ENCODE peak calls at places on chromosomes 4 and X, in four cellular contexts. One of them, this sample, is unnamed.

GRCh38 chr4:88706574-88706973 is 8.9 kb upstream of the NAP1L5 start:
- DNase-seq in IMR-90: peak
- DNase-seq in mesenchymal stem cell: peak
- DNase-seq in H1: no peak
- DNase-seq in this sample: no peak

GRCh38 chr4:26459054-26459755 is 31.1 kb downstream of the CCKAR start:
- DNase-seq in H1: peak
- DNase-seq in mesenchymal stem cell: peak
- DNase-seq in IMR-90: peak
- DNase-seq in this sample: no peak

GRCh38 chr4:130028552-130028951 is 932.6 kb downstream of the C4orf33 start:
- DNase-seq in H1: no peak
- DNase-seq in mesenchymal stem cell: no peak
- DNase-seq in IMR-90: no peak
- DNase-seq in this sample: no peak

GRCh38 chrX:14528629-14529287 is 578 bp upstream of the GLRA2 start:
- DNase-seq in mesenchymal stem cell: peak
- DNase-seq in H1: peak
- DNase-seq in IMR-90: peak
- DNase-seq in this sample: peak

GRCh38 chr4:56907009-56907408 is 691 bp upstream of the REST start:
- DNase-seq in H1: no peak
- DNase-seq in IMR-90: no peak
- DNase-seq in mesenchymal stem cell: no peak
- DNase-seq in this sample: peak

GRCh38 chrX:13059676-13060499 is 15.5 kb upstream of the FAM9C start:
- DNase-seq in H1: no peak
- DNase-seq in IMR-90: peak
- DNase-seq in mesenchymal stem cell: peak
- DNase-seq in this sample: no peak

GRCh38 chr4:23016981-23017380 is 324.2 kb downstream of the GBA3 start:
- DNase-seq in H1: no peak
- DNase-seq in IMR-90: no peak
- DNase-seq in mesenchymal stem cell: no peak
- DNase-seq in this sample: no peak

GRCh38 chr4:158094413-158095110 is 78.3 kb downstream of the GASK1B start:
- DNase-seq in mesenchymal stem cell: no peak
- DNase-seq in H1: no peak
- DNase-seq in IMR-90: peak
- DNase-seq in this sample: no peak

GRCh38 chrX:5390376-5390775 is 838.3 kb downstream of the NLGN4X start:
- DNase-seq in mesenchymal stem cell: no peak
- DNase-seq in H1: no peak
- DNase-seq in IMR-90: no peak
- DNase-seq in this sample: no peak

GRCh38 chr4:33062155-33062554 is 2342.0 kb downstream of the PCDH7 start:
- DNase-seq in mesenchymal stem cell: no peak
- DNase-seq in IMR-90: no peak
- DNase-seq in H1: no peak
- DNase-seq in this sample: no peak

GRCh38 chrX:19846995-19847790 is 40.2 kb downstream of the SH3KBP1 start:
- DNase-seq in IMR-90: peak
- DNase-seq in mesenchymal stem cell: peak
- DNase-seq in H1: peak
- DNase-seq in this sample: no peak

GRCh38 chr4:48924416-48924815 is 17.8 kb upstream of the OCIAD2 start:
- DNase-seq in IMR-90: no peak
- DNase-seq in mesenchymal stem cell: no peak
- DNase-seq in H1: no peak
- DNase-seq in this sample: no peak

GRCh38 chrX:23901805-23902204 is 5.9 kb downstream of the APOO start:
- DNase-seq in H1: no peak
- DNase-seq in mesenchymal stem cell: peak
- DNase-seq in IMR-90: peak
- DNase-seq in this sample: peak

GRCh38 chr4:38160487-38161207 is 200.4 kb downstream of the PTTG2 start:
- DNase-seq in IMR-90: peak
- DNase-seq in mesenchymal stem cell: peak
- DNase-seq in H1: no peak
- DNase-seq in this sample: no peak

GRCh38 chr4:4541040-4541631 is 712 bp downstream of the STX18 start:
- DNase-seq in H1: no peak
- DNase-seq in IMR-90: peak
- DNase-seq in mesenchymal stem cell: peak
- DNase-seq in this sample: no peak

GRCh38 chrX:1909419-1910206 is 294.8 kb downstream of the ASMT start:
- DNase-seq in H1: no peak
- DNase-seq in mesenchymal stem cell: no peak
- DNase-seq in IMR-90: no peak
- DNase-seq in this sample: no peak

GRCh38 chr4:10123227-10124101 is 6.9 kb upstream of the WDR1 start:
- DNase-seq in H1: no peak
- DNase-seq in IMR-90: peak
- DNase-seq in mesenchymal stem cell: no peak
- DNase-seq in this sample: peak

GRCh38 chrX:86051741-86052140 is 4.4 kb upstream of the CHM start:
- DNase-seq in mesenchymal stem cell: no peak
- DNase-seq in H1: no peak
- DNase-seq in IMR-90: no peak
- DNase-seq in this sample: no peak

GRCh38 chr4:53917719-53918118 is 146.7 kb downstream of the CHIC2 start:
- DNase-seq in H1: no peak
- DNase-seq in mesenchymal stem cell: no peak
- DNase-seq in IMR-90: peak
- DNase-seq in this sample: no peak

GRCh38 chrX:19563746-19564145 is 48.4 kb upstream of the MAP3K15 start:
- DNase-seq in mesenchymal stem cell: no peak
- DNase-seq in H1: no peak
- DNase-seq in IMR-90: no peak
- DNase-seq in this sample: no peak

GRCh38 chrX:24150051-24150790 is 692 bp downstream of the ZFX start:
- DNase-seq in IMR-90: peak
- DNase-seq in H1: peak
- DNase-seq in mesenchymal stem cell: peak
- DNase-seq in this sample: peak

GRCh38 chr4:16692493-16692892 is 206.0 kb downstream of the LDB2 start:
- DNase-seq in mesenchymal stem cell: no peak
- DNase-seq in IMR-90: peak
- DNase-seq in H1: no peak
- DNase-seq in this sample: no peak

GRCh38 chrX:3609800-3610199 is 103.6 kb downstream of the PRKX start:
- DNase-seq in IMR-90: peak
- DNase-seq in H1: no peak
- DNase-seq in mesenchymal stem cell: peak
- DNase-seq in this sample: no peak

GRCh38 chrX:138874271-138874670 is 162.8 kb upstream of the FGF13 start:
- DNase-seq in IMR-90: no peak
- DNase-seq in mesenchymal stem cell: no peak
- DNase-seq in H1: no peak
- DNase-seq in this sample: no peak

GRCh38 chr4:153988446-153988845 is 199.6 kb upstream of the SFRP2 start:
- DNase-seq in H1: no peak
- DNase-seq in mesenchymal stem cell: peak
- DNase-seq in IMR-90: no peak
- DNase-seq in this sample: no peak

GRCh38 chrX:47216393-47216925 is 2.0 kb upstream of the CDK16 start:
- DNase-seq in IMR-90: no peak
- DNase-seq in mesenchymal stem cell: no peak
- DNase-seq in H1: no peak
- DNase-seq in this sample: no peak

GRCh38 chr4:185244763-185245162 is 35.4 kb downstream of the SNX25 start:
- DNase-seq in mesenchymal stem cell: peak
- DNase-seq in IMR-90: no peak
- DNase-seq in H1: no peak
- DNase-seq in this sample: no peak

GRCh38 chrX:107562482-107562881 is 65.8 kb upstream of the PRPS1 start:
- DNase-seq in mesenchymal stem cell: peak
- DNase-seq in H1: no peak
- DNase-seq in IMR-90: peak
- DNase-seq in this sample: no peak

GRCh38 chr4:16597829-16598228 is 300.6 kb downstream of the LDB2 start:
- DNase-seq in mesenchymal stem cell: peak
- DNase-seq in IMR-90: peak
- DNase-seq in H1: no peak
- DNase-seq in this sample: no peak

GRCh38 chr4:121688696-121689095 is 8.1 kb downstream of the ANXA5 start:
- DNase-seq in IMR-90: no peak
- DNase-seq in mesenchymal stem cell: no peak
- DNase-seq in H1: no peak
- DNase-seq in this sample: no peak

GRCh38 chrX:84441143-84441542 is 61.1 kb downstream of the HDX start:
- DNase-seq in IMR-90: peak
- DNase-seq in H1: no peak
- DNase-seq in mesenchymal stem cell: peak
- DNase-seq in this sample: no peak

GRCh38 chr4:79576480-79576803 is 168.4 kb upstream of the GK2 start:
- DNase-seq in mesenchymal stem cell: peak
- DNase-seq in H1: no peak
- DNase-seq in IMR-90: peak
- DNase-seq in this sample: no peak

GRCh38 chr4:3712112-3712805 is 53.9 kb upstream of the ADRA2C start:
- DNase-seq in IMR-90: no peak
- DNase-seq in H1: no peak
- DNase-seq in mesenchymal stem cell: no peak
- DNase-seq in this sample: no peak

GRCh38 chr4:137664055-137664405 is 131.7 kb upstream of the PCDH18 start:
- DNase-seq in H1: no peak
- DNase-seq in IMR-90: peak
- DNase-seq in mesenchymal stem cell: peak
- DNase-seq in this sample: no peak

DNA sequence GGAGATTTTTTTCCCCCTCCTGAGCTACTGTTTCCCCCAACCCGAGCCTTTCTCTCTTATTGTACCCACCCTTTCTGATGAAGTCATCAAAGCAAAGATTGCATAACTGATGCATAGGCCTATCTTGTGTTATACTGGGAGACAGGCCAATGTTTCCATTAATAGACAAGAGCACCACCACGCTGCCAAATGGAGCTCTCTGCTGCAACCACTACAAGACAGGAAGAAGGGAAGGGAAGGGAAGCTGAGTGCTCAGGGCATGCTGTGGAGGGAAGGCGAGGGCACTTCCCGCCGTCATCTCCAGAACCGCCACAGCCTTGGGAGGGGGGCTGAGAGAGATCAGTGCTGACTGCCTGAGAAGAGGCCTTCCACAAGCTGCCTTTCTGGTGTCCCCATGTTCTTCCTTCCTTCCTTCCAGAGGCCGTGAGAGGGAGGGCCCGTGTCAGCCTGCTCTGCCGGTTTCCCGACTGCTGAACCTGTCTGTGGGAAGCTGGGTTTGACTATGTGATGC is 75.0 kb downstream of the MGST2 start:
- DNase-seq in IMR-90: peak
- DNase-seq in mesenchymal stem cell: peak
- DNase-seq in H1: no peak
- DNase-seq in this sample: no peak
- H3K14ac ChIP-seq in IMR-90: peak
- H3K14ac ChIP-seq in mesenchymal stem cell: no peak
- H3K14ac ChIP-seq in H1: no peak
- H3K14ac ChIP-seq in this sample: no peak

GRCh38 chrX:34873500-34874225 is 68.9 kb upstream of the FAM47B start:
- DNase-seq in H1: no peak
- DNase-seq in IMR-90: peak
- DNase-seq in mesenchymal stem cell: no peak
- DNase-seq in this sample: no peak
- H3K27ac ChIP-seq in H1: no peak
- H3K27ac ChIP-seq in IMR-90: no peak
- H3K27ac ChIP-seq in mesenchymal stem cell: no peak
- H3K27ac ChIP-seq in this sample: no peak

DNA sequence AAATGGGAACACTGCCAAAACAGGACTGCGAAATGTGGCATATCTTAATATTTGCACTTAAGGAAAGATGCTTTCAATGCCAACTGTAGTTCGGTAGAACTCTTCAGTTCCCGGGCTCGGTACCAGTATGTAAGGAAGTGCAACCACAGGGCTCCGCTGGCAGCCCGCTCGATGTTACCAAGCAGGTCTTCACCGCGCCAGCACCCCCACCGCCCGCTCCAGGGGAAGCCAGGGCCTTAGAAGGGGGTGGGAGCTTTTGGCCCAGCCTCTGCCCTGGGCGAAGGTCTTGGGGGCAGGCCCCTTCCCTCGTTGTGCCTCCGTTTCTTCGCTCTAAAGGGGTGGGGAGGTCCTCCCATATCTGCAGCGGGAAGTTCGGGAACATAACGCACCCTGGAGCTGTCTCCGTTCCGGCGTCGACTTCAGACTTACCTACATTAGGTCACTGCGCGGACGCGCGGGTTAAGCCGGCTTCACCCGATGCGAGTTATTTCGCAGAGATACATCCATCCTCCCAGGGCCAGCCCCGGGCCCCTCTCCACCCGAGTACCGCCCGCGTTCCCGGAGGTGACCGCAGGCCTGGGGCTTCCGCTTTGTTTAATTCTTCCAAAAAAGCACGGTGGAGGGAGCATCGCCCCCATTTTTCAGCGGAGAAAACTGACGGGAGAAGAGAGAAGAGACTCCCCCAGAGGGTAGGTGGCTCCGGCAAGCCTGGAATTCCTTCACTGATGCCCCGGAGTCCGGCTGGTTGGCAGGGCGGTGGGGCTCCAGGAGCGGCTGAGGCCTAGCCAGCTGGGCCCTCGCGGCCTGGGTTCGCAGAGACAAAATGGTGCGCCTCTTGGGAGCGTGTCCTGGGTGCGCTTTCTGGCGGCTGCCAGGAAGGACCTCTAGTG is 1.0 kb upstream of the HMX1 start:
- DNase-seq in IMR-90: no peak
- DNase-seq in H1: no peak
- DNase-seq in mesenchymal stem cell: no peak
- DNase-seq in this sample: no peak
- H3K14ac ChIP-seq in IMR-90: no peak
- H3K14ac ChIP-seq in H1: no peak
- H3K14ac ChIP-seq in mesenchymal stem cell: no peak
- H3K14ac ChIP-seq in this sample: no peak

GRCh38 chr4:6768539-6768905 is 14.0 kb upstream of the KIAA0232 start:
- DNase-seq in mesenchymal stem cell: peak
- DNase-seq in H1: no peak
- DNase-seq in IMR-90: peak
- DNase-seq in this sample: no peak

GRCh38 chr4:6769138-6769983 is 13.2 kb upstream of the KIAA0232 start:
- DNase-seq in mesenchymal stem cell: no peak
- DNase-seq in IMR-90: no peak
- DNase-seq in H1: no peak
- DNase-seq in this sample: no peak

GRCh38 chr4:6767725-6768538 is 14.6 kb upstream of the KIAA0232 start:
- DNase-seq in H1: no peak
- DNase-seq in IMR-90: no peak
- DNase-seq in mesenchymal stem cell: no peak
- DNase-seq in this sample: no peak

GRCh38 chr4:6765703-6766102 is 16.8 kb upstream of the KIAA0232 start:
- DNase-seq in H1: no peak
- DNase-seq in mesenchymal stem cell: no peak
- DNase-seq in IMR-90: no peak
- DNase-seq in this sample: no peak

GRCh38 chr4:6767341-6767724 is 15.2 kb upstream of the KIAA0232 start:
- DNase-seq in H1: no peak
- DNase-seq in IMR-90: peak
- DNase-seq in mesenchymal stem cell: no peak
- DNase-seq in this sample: no peak
- H3K27ac ChIP-seq in H1: no peak
- H3K27ac ChIP-seq in IMR-90: no peak
- H3K27ac ChIP-seq in mesenchymal stem cell: no peak
- H3K27ac ChIP-seq in this sample: no peak

This sample was measured in H9.